ENCODE peak calls at places on chromosome 3, in six cellular contexts. L is GM10248, E is IMR-90, V is SW480, M is left colon, N is DMS79 treated with DMSO at 0.1 percent for 48 hours. Y is an unnamed sample.
A peak's percentile ranks its signal among the peaks of the same experiment; 100 is the strongest.

GRCh38 chr3:42581400-42581708 is 413 bp downstream of the SEC22C start:
- DNase-seq in N (no peak), E (no peak), V (no peak), L (no peak), M (no peak), Y (no peak)

GRCh38 chr3:37456270-37456708 is 281.9 kb upstream of the LRRFIP2 start:
- DNase-seq in E (no peak), V (no peak), L (no peak), N (no peak), M (peak; percentile 68), Y (peak; percentile 35)

GRCh38 chr3:127068111-127068810 is 85.3 kb downstream of the PLXNA1 start:
- DNase-seq in N (no peak), E (no peak), L (no peak), V (no peak), M (no peak), Y (no peak)

GRCh38 chr3:7977245-7978103 is 524.1 kb upstream of the LMCD1 start:
- DNase-seq in E (no peak), M (no peak), L (no peak), V (peak; percentile 16), N (no peak), Y (no peak)

GRCh38 chr3:16906679-16907078 is 21.9 kb downstream of the PLCL2 start:
- DNase-seq in M (no peak), L (no peak), E (peak; percentile 29), V (peak; percentile 22), N (peak; percentile 4), Y (no peak)

GRCh38 chr3:46372492-46373359 is 2.0 kb downstream of the CCR5 start:
- DNase-seq in E (peak; percentile 29), L (no peak), V (peak; percentile 46), N (no peak), M (no peak), Y (no peak)

GRCh38 chr3:134904796-134905646 is 110.0 kb downstream of the EPHB1 start:
- DNase-seq in M (no peak), E (no peak), V (peak; percentile 29), L (no peak), N (peak; percentile 51), Y (no peak)

GRCh38 chr3:192246847-192247520 is 480.4 kb downstream of the FGF12 start:
- DNase-seq in V (no peak), E (no peak), M (no peak), N (no peak), L (no peak), Y (no peak)

GRCh38 chr3:30659270-30660127 is 53.1 kb downstream of the TGFBR2 start:
- DNase-seq in E (peak; percentile 97), N (no peak), M (no peak), L (no peak), V (peak; percentile 80), Y (no peak)

GRCh38 chr3:195251336-195252065 is 19.5 kb downstream of the XXYLT1 start:
- DNase-seq in M (no peak), E (no peak), L (peak; percentile 53), V (no peak), N (no peak), Y (peak; percentile 3)

GRCh38 chr3:112640333-112640863 is 545 bp downstream of the CCDC80 start:
- DNase-seq in V (peak; percentile 50), E (peak; percentile 90), N (no peak), L (no peak), M (no peak), Y (no peak)

Y was measured in prostate gland.